ENCODE peak calls at places on chromosomes 6 and 20, in six cellular contexts. Y, G, Q, I, A and X are unnamed samples.

GRCh38 chr6:34656378-34657036 is 40.1 kb downstream of the ILRUN start:
- DNase-seq in A (no peak), G (peak), I (peak), Y (peak), Q (no peak), X (no peak)

GRCh38 chr20:36408219-36408618 is 102.1 kb downstream of the DLGAP4 start:
- DNase-seq in G (peak), A (peak), Y (peak), Q (no peak), I (peak), X (no peak)

GRCh38 chr6:167299641-167300308 is 8.7 kb downstream of the UNC93A start:
- DNase-seq in A (no peak), G (no peak), I (no peak), Y (no peak), Q (no peak), X (no peak)

GRCh38 chr6:148866657-148867268 is 119.9 kb downstream of the UST start:
- DNase-seq in G (no peak), Y (no peak), A (no peak), Q (no peak), I (no peak), X (no peak)

GRCh38 chr6:140487586-140487985 is 1113.1 kb upstream of the CITED2 start:
- DNase-seq in Y (no peak), I (no peak), Q (no peak), G (no peak), A (no peak), X (no peak)

GRCh38 chr6:45609141-45609638 is 231.5 kb upstream of the SUPT3H start:
- DNase-seq in A (no peak), Y (no peak), I (no peak), Q (no peak), G (no peak), X (no peak)

GRCh38 chr6:135935951-135936601 is 84.6 kb downstream of the PDE7B start:
- DNase-seq in Q (no peak), G (no peak), I (peak), A (no peak), Y (no peak), X (no peak)

GRCh38 chr6:95530176-95530799 is 47.0 kb upstream of the MANEA start:
- DNase-seq in Q (no peak), I (no peak), G (no peak), Y (no peak), A (no peak), X (no peak)

GRCh38 chr20:43778375-43778774 is 51.6 kb upstream of the GTSF1L start:
- DNase-seq in A (no peak), Y (no peak), Q (no peak), G (no peak), I (no peak), X (no peak)

GRCh38 chr6:31158863-31159855 is 770 bp downstream of the TCF19 start:
- DNase-seq in G (no peak), A (peak), I (no peak), Q (no peak), Y (no peak), X (no peak)

GRCh38 chr6:33161354-33162320 is 30.6 kb downstream of the COL11A2 start:
- DNase-seq in A (peak), Y (peak), Q (peak), I (peak), G (peak), X (peak)

GRCh38 chr6:1104988-1105670 is 206.8 kb upstream of the FOXQ1 start:
- DNase-seq in G (no peak), Y (no peak), Q (no peak), I (no peak), A (no peak), X (no peak)

GRCh38 chr6:19551611-19552010 is 285.6 kb upstream of the ID4 start:
- DNase-seq in A (no peak), I (no peak), Q (no peak), G (no peak), Y (no peak), X (no peak)

GRCh38 chr20:31906001-31906400 is 35.6 kb downstream of the TTLL9 start:
- DNase-seq in G (no peak), A (peak), Y (no peak), Q (no peak), I (no peak), X (no peak)

GRCh38 chr20:31693987-31694661 is 28.5 kb downstream of the BCL2L1 start:
- DNase-seq in Y (peak), I (peak), A (peak), Q (no peak), G (no peak), X (no peak)

GRCh38 chr20:24948939-24949679 is at the start of gene CST7:
- DNase-seq in G (peak), I (no peak), Q (peak), Y (no peak), A (no peak), X (peak)

GRCh38 chr6:112235956-112236355 is 18.4 kb downstream of the LAMA4 start:
- DNase-seq in A (no peak), Q (no peak), Y (no peak), I (no peak), G (no peak), X (no peak)

GRCh38 chr20:13492001-13492480 is 146.7 kb downstream of the TASP1 start:
- DNase-seq in A (peak), G (no peak), Y (no peak), I (no peak), Q (no peak), X (no peak)

GRCh38 chr6:112936476-112936875 is 589.3 kb downstream of the RFPL4B start:
- DNase-seq in G (no peak), I (no peak), A (no peak), Q (no peak), Y (no peak), X (no peak)